ENCODE peak calls at places on chromosome 9, in six cellular contexts. K, G, N, O, V and L are unnamed samples.

GRCh38 chr9:36892279-36892678 is 141.8 kb downstream of the PAX5 start:
- DNase-seq in G (no peak), O (no peak), K (no peak), V (no peak), N (no peak), L (no peak)

GRCh38 chr9:23768861-23769260 is 57.2 kb downstream of the ELAVL2 start:
- DNase-seq in O (no peak), N (no peak), V (no peak), G (no peak), K (no peak), L (no peak)

GRCh38 chr9:88302579-88303324 is 85.5 kb upstream of the SPIN1 start:
- DNase-seq in G (no peak), K (no peak), V (no peak), N (no peak), O (no peak), L (no peak)

GRCh38 chr9:121599186-121599871 is 52.1 kb upstream of the DAB2IP start:
- DNase-seq in O (no peak), N (no peak), K (peak), V (no peak), G (peak), L (no peak)

GRCh38 chr9:3740690-3741419 is 215.1 kb upstream of the RFX3 start:
- DNase-seq in N (no peak), K (no peak), O (no peak), V (no peak), G (no peak), L (no peak)

GRCh38 chr9:98034593-98035546 is 21.7 kb upstream of the NANS start:
- DNase-seq in G (peak), O (peak), K (peak), V (peak), N (peak), L (no peak)

GRCh38 chr9:100440071-100440470 is 13.1 kb downstream of the MSANTD3 start:
- DNase-seq in N (no peak), G (no peak), V (no peak), K (no peak), O (peak), L (no peak)

GRCh38 chr9:111287127-111287526 is 42.9 kb downstream of the OR2K2 start:
- DNase-seq in O (peak), V (no peak), K (no peak), N (no peak), G (peak), L (peak)

GRCh38 chr9:15735083-15735974 is 182.5 kb downstream of the CCDC171 start:
- DNase-seq in K (no peak), N (no peak), V (no peak), G (no peak), O (peak), L (peak)

GRCh38 chr9:108687360-108687981 is 168.3 kb downstream of the ACTL7B start:
- DNase-seq in K (no peak), N (no peak), V (no peak), G (peak), O (peak), L (no peak)

GRCh38 chr9:123928471-123929176 is 1.3 kb downstream of the DENND1A start:
- DNase-seq in N (peak), K (no peak), G (no peak), O (no peak), V (no peak), L (no peak)

GRCh38 chr9:104927912-104928740 is at the start of gene ABCA1:
- DNase-seq in N (peak), G (peak), V (peak), O (peak), K (peak), L (no peak)

GRCh38 chr9:70683841-70684240 is 269.4 kb upstream of the KLF9 start:
- DNase-seq in K (no peak), O (no peak), N (no peak), V (no peak), G (no peak), L (no peak)

GRCh38 chr9:108903437-108904103 is 30.4 kb downstream of the ELP1 start:
- DNase-seq in V (no peak), N (no peak), K (no peak), O (no peak), G (no peak), L (no peak)

GRCh38 chr9:110650991-110651411 is 17.6 kb upstream of the MUSK start:
- DNase-seq in G (no peak), O (peak), V (no peak), N (no peak), K (no peak), L (no peak)

GRCh38 chr9:35134920-35135319 is 19.3 kb upstream of the ATOSB start:
- DNase-seq in V (no peak), O (no peak), G (no peak), K (no peak), N (peak), L (no peak)

GRCh38 chr9:132645306-132645705 is 24.5 kb downstream of the DDX31 start:
- DNase-seq in G (no peak), V (no peak), K (no peak), O (no peak), N (no peak), L (no peak)

GRCh38 chr9:132641216-132641615 is 28.6 kb downstream of the DDX31 start:
- DNase-seq in K (no peak), V (no peak), N (no peak), G (no peak), O (no peak), L (no peak)

GRCh38 chr9:132645711-132646110 is 24.1 kb downstream of the DDX31 start:
- DNase-seq in G (no peak), K (no peak), N (no peak), V (no peak), O (no peak), L (no peak)

GRCh38 chr9:132646726-132647125 is 23.1 kb downstream of the DDX31 start:
- DNase-seq in N (no peak), O (no peak), G (no peak), K (no peak), V (no peak), L (no peak)

GRCh38 chr9:132644251-132644650 is 25.5 kb downstream of the DDX31 start:
- DNase-seq in G (peak), N (peak), K (no peak), V (no peak), O (no peak), L (no peak)
- TF ChIP-seq CTCF in G (peak), N (no peak), K (no peak), V (no peak), O (peak), L (peak)

GRCh38 chr9:468766-469496 is 254.3 kb downstream of the DOCK8 start:
- DNase-seq in K (no peak), V (no peak), N (no peak), O (no peak), G (no peak), L (no peak)
- H3K4me3 ChIP-seq in K (peak), V (peak), N (no peak), O (no peak), G (peak), L (peak)

GRCh38 chr9:134983506-134984371 is 66.0 kb upstream of the FCN1 start:
- DNase-seq in N (no peak), G (no peak), V (no peak), O (no peak), K (peak), L (no peak)

GRCh38 chr9:134982311-134982710 is 64.6 kb upstream of the FCN1 start:
- DNase-seq in V (no peak), K (peak), O (no peak), G (no peak), N (no peak), L (no peak)

GRCh38 chr9:134981829-134982228 is 64.1 kb upstream of the FCN1 start:
- DNase-seq in G (no peak), V (no peak), O (no peak), N (no peak), K (peak), L (no peak)

GRCh38 chr9:134984372-134985240 is 66.9 kb upstream of the FCN1 start:
- DNase-seq in N (no peak), G (no peak), K (peak), O (no peak), V (no peak), L (no peak)

GRCh38 chr9:134983094-134983493 is 65.4 kb upstream of the FCN1 start:
- DNase-seq in N (peak), V (no peak), O (no peak), G (peak), K (peak), L (no peak)
- TF ChIP-seq CTCF in N (peak), V (no peak), O (peak), G (peak), K (peak), L (no peak)

GRCh38 chr9:69089491-69089890 is 53.9 kb downstream of the FXN start:
- DNase-seq in K (no peak), O (no peak), N (no peak), V (no peak), G (peak), L (no peak)
- H3K4me3 ChIP-seq in K (no peak), O (no peak), N (no peak), V (no peak), G (peak), L (no peak)

GRCh38 chr9:131367445-131367844 is 26.4 kb upstream of the PRRC2B start:
- DNase-seq in V (no peak), K (no peak), O (no peak), N (no peak), G (no peak), L (no peak)
- TF ChIP-seq CTCF in V (no peak), K (no peak), O (no peak), N (no peak), G (no peak), L (no peak)

GRCh38 chr9:137639303-137640051 is 20.7 kb downstream of the EHMT1 start:
- DNase-seq in N (no peak), G (no peak), V (no peak), K (no peak), O (no peak), L (no peak)
- H3K4me3 ChIP-seq in N (no peak), G (no peak), V (peak), K (no peak), O (no peak), L (no peak)